ENCODE peak calls at places on chromosomes 2 and 18, in five cellular contexts. X is activated naive CD8-positive, alpha-beta T cell treated with anti-CD3 and anti-CD28 coated beads, Interleukin-2, amount 50 U/mL, for 24 hours; T is dorsolateral prefrontal cortex; O is activated T-helper 1 cell treated with anti-CD3 and anti-CD28 coated beads, Interleukin-2, amount 50 U/mL, for 16 hours; M is stimulated activated CD4-positive, alpha-beta T cell treated with anti-CD3 and anti-CD28 coated beads, TNF-alpha, amount 100 ng/mL, for 24 hours. Q is an unnamed sample.
A peak's percentile ranks its signal among the peaks of the same experiment; 100 is the strongest.

GRCh38 chr2:40279001-40279400 is 172.9 kb downstream of the SLC8A1 start:
- DNase-seq in M (no peak), X (no peak), O (no peak), T (no peak), Q (no peak)

GRCh38 chr18:77851798-77852197 is 602.1 kb downstream of the GALR1 start:
- DNase-seq in T (no peak), X (no peak), O (no peak), M (no peak), Q (no peak)

GRCh38 chr2:157592983-157593382 is 35.7 kb downstream of the ACVR1C start:
- DNase-seq in X (no peak), M (no peak), T (no peak), O (no peak), Q (no peak)

GRCh38 chr2:26179446-26179907 is 6.6 kb downstream of the GAREM2 start:
- DNase-seq in O (no peak), T (no peak), X (no peak), M (no peak), Q (no peak)

GRCh38 chr2:61534926-61535325 is 3.2 kb downstream of the XPO1 start:
- DNase-seq in X (no peak), M (no peak), O (no peak), T (no peak), Q (no peak)

GRCh38 chr18:64840911-64841701 is 692.2 kb upstream of the LINC00305 start:
- DNase-seq in T (no peak), O (no peak), X (no peak), M (no peak), Q (no peak)

GRCh38 chr2:156598563-156598962 is 162.4 kb downstream of the GPD2 start:
- DNase-seq in X (no peak), M (no peak), T (no peak), O (no peak), Q (no peak)

GRCh38 chr2:220946552-220946951 is 625.6 kb downstream of the EPHA4 start:
- DNase-seq in X (no peak), M (no peak), O (no peak), T (no peak), Q (no peak)

GRCh38 chr2:128732976-128733431 is 414.3 kb upstream of the HS6ST1 start:
- DNase-seq in T (no peak), M (no peak), O (no peak), X (no peak), Q (peak; percentile 70)

GRCh38 chr2:42100696-42101585 is 53.1 kb downstream of the PKDCC start:
- DNase-seq in X (peak; percentile 60), M (no peak), O (peak; percentile 47), T (peak; percentile 65), Q (no peak)

GRCh38 chr18:31402026-31402373 is 25.4 kb downstream of the DSG4 start:
- DNase-seq in T (no peak), X (no peak), O (no peak), M (no peak), Q (no peak)

GRCh38 chr2:84854835-84855234 is 26.0 kb downstream of the TRABD2A start:
- DNase-seq in T (no peak), O (no peak), M (no peak), X (no peak), Q (no peak)

GRCh38 chr2:75246441-75247167 is 47.3 kb upstream of the TACR1 start:
- DNase-seq in X (no peak), M (no peak), O (no peak), T (no peak), Q (no peak)

GRCh38 chr2:69615969-69616368 is 27.6 kb downstream of the AAK1 start:
- DNase-seq in X (no peak), O (no peak), T (no peak), M (no peak), Q (no peak)

GRCh38 chr18:70623106-70623505 is 334.3 kb downstream of the SOCS6 start:
- DNase-seq in M (no peak), T (no peak), O (no peak), X (no peak), Q (no peak)